ENCODE peak calls at places on chromosomes 11 and 22, in five cellular contexts. Q is GM12865; I is keratinocyte; X is kidney epithelial cell; E is CD8-positive, alpha-beta memory T cell. G is an unnamed sample.

GRCh38 chr11:86335131-86335768 is 33.2 kb downstream of the HIKESHI start:
- DNase-seq in Q (no peak), I (peak), X (no peak), E (no peak), G (no peak)

GRCh38 chr22:36540867-36541642 is 12.1 kb upstream of the EIF3D start:
- DNase-seq in Q (no peak), I (no peak), X (peak), E (no peak), G (no peak)

GRCh38 chr11:706439-706956 is 467 bp downstream of the EPS8L2 start:
- DNase-seq in Q (no peak), I (no peak), X (no peak), E (no peak), G (no peak)

GRCh38 chr11:67468056-67468455 is 995 bp downstream of the TMEM134 start:
- DNase-seq in Q (no peak), I (no peak), X (no peak), E (no peak), G (no peak)

GRCh38 chr22:41524283-41524682 is 20.0 kb downstream of the POLR3H start:
- DNase-seq in Q (no peak), I (no peak), X (no peak), E (no peak), G (no peak)

GRCh38 chr11:69483696-69484426 is 2.4 kb downstream of the LINC01488 start:
- DNase-seq in Q (no peak), I (no peak), X (no peak), E (no peak), G (no peak)

GRCh38 chr22:28143206-28143605 is 224.2 kb upstream of the PITPNB start:
- DNase-seq in Q (no peak), I (no peak), X (no peak), E (no peak), G (no peak)

GRCh38 chr11:132312161-132312560 is 941.7 kb downstream of the NTM start:
- DNase-seq in Q (peak), I (peak), X (peak), E (no peak), G (no peak)

GRCh38 chr22:23079240-23079768 is 9.0 kb downstream of the GNAZ start:
- DNase-seq in Q (no peak), I (no peak), X (no peak), E (no peak), G (no peak)

GRCh38 chr22:19844423-19845368 is 10.0 kb downstream of the GNB1L start:
- DNase-seq in Q (no peak), I (no peak), X (no peak), E (no peak), G (no peak)

GRCh38 chr11:89608234-89608966 is 101.7 kb upstream of the TRIM77 start:
- DNase-seq in Q (no peak), I (no peak), X (no peak), E (no peak), G (no peak)

GRCh38 chr11:113160652-113161051 is 153.7 kb upstream of the TTC12 start:
- DNase-seq in Q (no peak), I (no peak), X (no peak), E (no peak), G (no peak)

GRCh38 chr22:37209140-37209845 is 3.0 kb downstream of the SSTR3 start:
- DNase-seq in Q (no peak), I (no peak), X (no peak), E (no peak), G (no peak)

GRCh38 chr11:113475160-113475761 is at the start of gene DRD2:
- DNase-seq in Q (no peak), I (no peak), X (no peak), E (no peak), G (no peak)

GRCh38 chr11:2975594-2975993 is 16.5 kb downstream of the NAP1L4 start:
- DNase-seq in Q (peak), I (no peak), X (no peak), E (peak), G (peak)

GRCh38 chr11:126595560-126595959 is 240.1 kb downstream of the ST3GAL4 start:
- DNase-seq in Q (no peak), I (no peak), X (no peak), E (no peak), G (no peak)

GRCh38 chr22:34814260-34814659 is 251.7 kb upstream of the ISX start:
- DNase-seq in Q (no peak), I (no peak), X (peak), E (no peak), G (no peak)

GRCh38 chr11:57370251-57370650 is 10.7 kb downstream of the PRG3 start:
- DNase-seq in Q (no peak), I (peak), X (no peak), E (no peak), G (no peak)

GRCh38 chr11:122271747-122272146 is 155.7 kb upstream of the BLID start:
- DNase-seq in Q (no peak), I (no peak), X (no peak), E (no peak), G (no peak)

GRCh38 chr11:2097356-2097997 is 41.7 kb downstream of the IGF2 start:
- DNase-seq in Q (no peak), I (no peak), X (peak), E (no peak), G (no peak)

GRCh38 chr22:47156352-47157092 is 394.1 kb downstream of the TBC1D22A start:
- DNase-seq in Q (no peak), I (no peak), X (no peak), E (no peak), G (no peak)

GRCh38 chr11:48127521-48128183 is 89.0 kb upstream of the OR4B1 start:
- DNase-seq in Q (no peak), I (no peak), X (no peak), E (no peak), G (no peak)

GRCh38 chr11:85752890-85753581 is 57.9 kb downstream of the SYTL2 start:
- DNase-seq in Q (no peak), I (no peak), X (no peak), E (peak), G (peak)

GRCh38 chr11:86632499-86633269 is 39.7 kb downstream of the ME3 start:
- DNase-seq in Q (peak), I (peak), X (peak), E (no peak), G (no peak)

GRCh38 chr11:35290876-35291275 is 128.5 kb downstream of the SLC1A2 start:
- DNase-seq in Q (no peak), I (peak), X (no peak), E (no peak), G (no peak)

GRCh38 chr11:93020248-93021088 is 51.0 kb downstream of the MTNR1B start:
- DNase-seq in Q (no peak), I (peak), X (peak), E (no peak), G (no peak)
- H3K4me3 ChIP-seq in Q (no peak), I (peak), X (no peak), E (no peak), G (no peak)

GRCh38 chr11:8263109-8263768 is 439 bp downstream of the LMO1 start:
- DNase-seq in Q (no peak), I (no peak), X (no peak), E (no peak), G (no peak)
- H3K4me3 ChIP-seq in Q (no peak), I (peak), X (peak), E (peak), G (peak)

DNA sequence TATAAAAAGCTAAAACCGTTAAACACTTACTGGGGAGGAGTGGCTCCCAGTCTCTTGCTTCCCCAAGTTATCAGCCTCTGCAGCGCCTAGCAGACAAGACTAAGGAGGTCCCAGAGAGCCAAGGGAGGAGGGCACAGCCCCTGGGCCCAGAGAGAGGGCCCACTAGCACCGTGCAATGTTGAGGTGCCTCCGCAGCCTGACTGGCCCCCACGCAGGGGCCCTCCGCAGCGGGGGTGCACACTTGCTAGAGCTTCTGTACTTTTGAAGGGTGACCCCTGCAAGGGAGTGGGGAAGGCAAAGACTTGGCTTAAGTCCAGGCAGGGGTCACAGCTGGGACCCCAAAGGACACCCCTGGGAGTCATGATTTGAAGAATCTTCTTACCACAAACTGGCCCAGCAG is 98.0 kb downstream of the ADAMTS15 start:
- DNase-seq in Q (no peak), I (no peak), X (no peak), E (no peak), G (no peak)
- H3K4me3 ChIP-seq in Q (no peak), I (no peak), X (no peak), E (no peak), G (no peak)

GRCh38 chr11:62555464-62556092 is 9.0 kb upstream of the AHNAK start:
- DNase-seq in Q (peak), I (no peak), X (no peak), E (peak), G (peak)

GRCh38 chr11:62552465-62552782 is 5.8 kb upstream of the AHNAK start:
- DNase-seq in Q (no peak), I (no peak), X (no peak), E (no peak), G (no peak)

GRCh38 chr11:62554377-62554776 is 7.8 kb upstream of the AHNAK start:
- DNase-seq in Q (no peak), I (no peak), X (no peak), E (no peak), G (no peak)

GRCh38 chr11:62552931-62553838 is 6.6 kb upstream of the AHNAK start:
- DNase-seq in Q (peak), I (no peak), X (peak), E (peak), G (no peak)

DNA sequence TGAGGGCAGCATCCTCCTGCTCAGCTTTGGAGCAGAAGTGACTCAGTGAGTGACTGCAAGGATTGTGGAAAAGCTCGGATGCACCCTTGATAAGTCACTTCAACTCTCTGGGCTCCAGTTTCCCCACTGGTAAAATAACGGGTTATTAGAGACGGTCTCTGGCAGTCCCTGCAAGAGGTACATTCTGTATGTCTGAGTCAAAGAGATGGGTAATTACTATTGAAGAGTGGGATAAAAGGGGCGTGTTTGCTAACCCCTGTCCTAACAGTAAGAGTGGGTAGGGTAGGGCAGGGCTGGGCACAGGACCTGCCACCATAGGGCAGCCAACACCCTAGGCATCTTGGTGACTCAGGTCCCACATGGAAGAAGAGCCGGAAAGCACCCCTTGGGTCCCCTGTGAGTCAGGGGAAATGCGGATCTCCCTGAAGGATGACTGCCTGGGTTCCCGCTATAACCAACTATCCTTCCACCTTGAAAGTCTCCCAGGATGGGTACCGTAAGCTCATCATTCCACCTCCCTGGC is 7.3 kb upstream of the AHNAK start:
- DNase-seq in Q (no peak), I (peak), X (peak), E (no peak), G (no peak)
- H3K4me3 ChIP-seq in Q (no peak), I (peak), X (no peak), E (no peak), G (no peak)

GRCh38 chr11:61315260-61315659 is 17.6 kb downstream of the DDB1 start:
- DNase-seq in Q (no peak), I (no peak), X (no peak), E (no peak), G (no peak)
- H3K4me3 ChIP-seq in Q (no peak), I (no peak), X (no peak), E (no peak), G (no peak)

G was measured in Jurkat, Clone E6-1.